ENCODE peak calls at places on chromosomes 5 and 9, in six cellular contexts. F is natural killer cell; K is activated CD8-positive, alpha-beta memory T cell treated with anti-CD3 and anti-CD28 coated beads, Interleukin-2, amount 10 ng/mL, durations not matched to agents 7 days and 5 days; R is stimulated activated naive B cell treated with anti-CD40 and anti-IgM and Interleukin-4, amounts not matched to agents 10 μg/mL and 1 μg/mL and 100 μg/mL, for 72 hours; S is sciatic nerve; W is left lung. A is an unnamed sample.

GRCh38 chr5:34555699-34556513 is 100.2 kb upstream of the RAI14 start:
- ATAC-seq in F (no peak), K (no peak), R (no peak), S (no peak), W (no peak), A (no peak)

GRCh38 chr9:6757988-6758417 is 230 bp downstream of the KDM4C start:
- ATAC-seq in F (peak), K (peak), R (peak), S (peak), W (peak), A (peak)

GRCh38 chr5:159316519-159317383 is 13.5 kb downstream of the IL12B start:
- ATAC-seq in F (peak), K (peak), R (peak), S (no peak), W (peak), A (peak)

GRCh38 chr9:108163321-108164005 is 673.9 kb upstream of the KLF4 start:
- ATAC-seq in F (no peak), K (no peak), R (no peak), S (no peak), W (no peak), A (no peak)

GRCh38 chr9:94554078-94554438 is 825 bp upstream of the PCAT7 start:
- ATAC-seq in F (peak), K (no peak), R (no peak), S (peak), W (no peak), A (peak)

GRCh38 chr5:96177303-96177869 is 215.7 kb upstream of the ELL2 start:
- ATAC-seq in F (no peak), K (peak), R (peak), S (peak), W (peak), A (peak)

GRCh38 chr5:116514521-116514920 is 60.1 kb downstream of the SEMA6A start:
- ATAC-seq in F (no peak), K (no peak), R (no peak), S (no peak), W (no peak), A (no peak)

GRCh38 chr5:40860711-40861110 is 19.5 kb downstream of the CARD6 start:
- ATAC-seq in F (no peak), K (no peak), R (no peak), S (no peak), W (no peak), A (no peak)

GRCh38 chr5:33321026-33321425 is 119.7 kb upstream of the TARS1 start:
- ATAC-seq in F (no peak), K (no peak), R (no peak), S (peak), W (peak), A (no peak)

GRCh38 chr5:32274548-32275420 is 38.0 kb downstream of the MTMR12 start:
- ATAC-seq in F (no peak), K (no peak), R (no peak), S (peak), W (no peak), A (no peak)